ENCODE peak calls at places on chromosomes 11 and 22, in four cellular contexts. O is hypothalamus, L is Right ventricle myocardium superior, G is NCI-H1092. R is an unnamed sample.

GRCh38 chr11:61888043-61888442 is 3.3 kb downstream of the FADS3 start:
- DNase-seq in G (no peak), L (peak; percentile 93), O (no peak), R (no peak)

GRCh38 chr11:75233688-75234295 is 6.8 kb upstream of the TPBGL start:
- DNase-seq in O (no peak), L (no peak), G (no peak), R (peak; percentile 83)

GRCh38 chr11:60957188-60957587 is 5.2 kb upstream of the SLC15A3 start:
- DNase-seq in G (no peak), L (no peak), O (no peak), R (no peak)

GRCh38 chr11:93529707-93530467 is 13.3 kb downstream of the SMCO4 start:
- DNase-seq in L (peak; percentile 59), O (no peak), G (no peak), R (no peak)

GRCh38 chr11:61683961-61684869 is 4.0 kb downstream of the DAGLA start:
- DNase-seq in O (no peak), G (no peak), L (no peak), R (no peak)

GRCh38 chr11:68942090-68942620 is 38.5 kb downstream of the IGHMBP2 start:
- DNase-seq in G (no peak), L (no peak), O (no peak), R (no peak)

GRCh38 chr11:115453693-115454092 is 50.5 kb downstream of the CADM1 start:
- DNase-seq in O (no peak), L (no peak), G (no peak), R (no peak)

GRCh38 chr11:62390727-62391126 is 28.1 kb upstream of the SCGB1A1 start:
- DNase-seq in G (no peak), O (no peak), L (no peak), R (no peak)

GRCh38 chr22:39524089-39524752 is 3.9 kb downstream of the ATF4 start:
- DNase-seq in O (no peak), L (no peak), G (no peak), R (no peak)

GRCh38 chr11:70471254-70471653 is 72.9 kb downstream of the CTTN start:
- DNase-seq in L (no peak), O (no peak), G (no peak), R (peak; percentile 92)

GRCh38 chr22:17113600-17113999 is 7.6 kb downstream of the TMEM121B start:
- DNase-seq in O (no peak), G (no peak), L (no peak), R (no peak)

GRCh38 chr11:73085189-73085875 is 56.8 kb downstream of the FCHSD2 start:
- DNase-seq in O (no peak), G (no peak), L (no peak), R (no peak)

GRCh38 chr11:61698173-61698965 is 18.2 kb downstream of the DAGLA start:
- DNase-seq in O (no peak), G (no peak), L (peak; percentile 55), R (no peak)

GRCh38 chr11:44471603-44472002 is 93.9 kb upstream of the CD82 start:
- DNase-seq in O (no peak), L (no peak), G (no peak), R (no peak)

GRCh38 chr11:47394050-47394321 is 14.4 kb upstream of the SLC39A13 start:
- DNase-seq in G (no peak), O (no peak), L (peak; percentile 72), R (peak; percentile 11)

GRCh38 chr11:24859801-24860300 is 363.0 kb downstream of the LUZP2 start:
- DNase-seq in G (no peak), O (no peak), L (no peak), R (peak; percentile 3)

GRCh38 chr11:3157381-3158130 is 7.6 kb downstream of the OSBPL5 start:
- DNase-seq in L (peak; percentile 39), O (no peak), G (no peak), R (no peak)

GRCh38 chr11:986270-986951 is 50.1 kb downstream of the MUC6 start:
- DNase-seq in G (no peak), L (no peak), O (no peak), R (no peak)

GRCh38 chr11:8711895-8712442 is 29.4 kb downstream of the RPL27A start:
- DNase-seq in O (no peak), L (no peak), G (no peak), R (no peak)

GRCh38 chr11:44812971-44813370 is 86.2 kb downstream of the TSPAN18 start:
- DNase-seq in G (no peak), L (no peak), O (no peak), R (no peak)

GRCh38 chr22:37416806-37417205 is 10.5 kb downstream of the ELFN2 start:
- DNase-seq in O (peak; percentile 35), L (no peak), G (no peak), R (no peak)

GRCh38 chr11:96393753-96394348 is 4.0 kb downstream of the JRKL start:
- DNase-seq in L (no peak), G (peak; percentile 1), O (no peak), R (peak; percentile 16)

R was measured in iPS-NIHi11.